ENCODE peak calls at places on chromosomes 5 and 9, in six cellular contexts. O, S, E, U, Q and X are unnamed samples.

GRCh38 chr5:149818116-149818515 is 88.0 kb downstream of the PPARGC1B start:
- DNase-seq in E (no peak), Q (no peak), S (no peak), U (no peak), O (no peak), X (no peak)

GRCh38 chr9:130444565-130445221 is at the start of gene ASS1:
- DNase-seq in O (peak), U (no peak), Q (peak), S (peak), E (peak), X (peak)

GRCh38 chr9:134325096-134325812 is 1.0 kb upstream of the RXRA start:
- DNase-seq in S (no peak), Q (peak), U (no peak), E (no peak), O (peak), X (no peak)

GRCh38 chr9:96038914-96039313 is 163.4 kb downstream of the ERCC6L2 start:
- DNase-seq in Q (no peak), E (no peak), U (no peak), O (no peak), S (no peak), X (no peak)

GRCh38 chr9:88826651-88827245 is 164.5 kb upstream of the S1PR3 start:
- DNase-seq in U (no peak), S (no peak), O (no peak), Q (no peak), E (no peak), X (no peak)

GRCh38 chr5:57703726-57704125 is 221.1 kb upstream of the ACTBL2 start:
- DNase-seq in Q (no peak), S (no peak), U (no peak), O (no peak), E (no peak), X (no peak)

GRCh38 chr5:126139773-126140172 is 283.4 kb upstream of the GRAMD2B start:
- DNase-seq in U (peak), E (no peak), S (no peak), Q (no peak), O (no peak), X (no peak)

GRCh38 chr5:52985306-52985705 is 3.8 kb upstream of the ITGA2 start:
- DNase-seq in U (no peak), E (no peak), O (no peak), S (no peak), Q (no peak), X (no peak)

GRCh38 chr5:16418471-16418922 is 47.1 kb downstream of the ZNF622 start:
- DNase-seq in Q (no peak), S (no peak), E (no peak), O (no peak), U (no peak), X (no peak)